ENCODE peak calls at places on chromosomes 7 and 10, in seven cellular contexts. F is brain microvascular endothelial cell; W is AG10803; R is GM13976; V is lower lobe of right lung; Z is WERI-Rb-1; U is stimulated activated CD4-positive, alpha-beta T cell treated with anti-CD3 and anti-CD28 coated beads, Interleukin-1b, Interleukin-23, amount 100 ng/mL, for 1 hour. G is an unnamed sample.

GRCh38 chr7:4227105-4228010 is 454.7 kb upstream of the FOXK1 start:
- DNase-seq in F (no peak), W (no peak), R (no peak), V (no peak), Z (peak; percentile 18), U (no peak), G (no peak)

GRCh38 chr7:150406311-150406564 is 27.1 kb downstream of the ZNF775 start:
- DNase-seq in F (no peak), W (no peak), R (no peak), V (no peak), Z (no peak), U (no peak), G (no peak)

GRCh38 chr10:126872768-126873167 is 32.5 kb upstream of the DOCK1 start:
- DNase-seq in F (peak; percentile 7), W (no peak), R (no peak), V (no peak), Z (no peak), U (no peak), G (no peak)

GRCh38 chr10:113384181-113384580 is 168.7 kb upstream of the HABP2 start:
- DNase-seq in F (no peak), W (no peak), R (no peak), V (no peak), Z (no peak), U (no peak), G (no peak)

GRCh38 chr7:151631149-151631967 is 111.7 kb upstream of the RHEB start:
- DNase-seq in F (peak; percentile 36), W (no peak), R (no peak), V (no peak), Z (peak; percentile 33), U (no peak), G (no peak)

GRCh38 chr10:35584946-35585345 is 20.2 kb upstream of the GJD4 start:
- DNase-seq in F (no peak), W (no peak), R (no peak), V (no peak), Z (no peak), U (no peak), G (no peak)

GRCh38 chr10:31146496-31147219 is 115.0 kb upstream of the ZNF438 start:
- DNase-seq in F (peak; percentile 73), W (peak; percentile 89), R (no peak), V (no peak), Z (no peak), U (no peak), G (no peak)

GRCh38 chr10:15384154-15384553 is 13.1 kb upstream of the FAM171A1 start:
- DNase-seq in F (peak; percentile 14), W (no peak), R (no peak), V (no peak), Z (no peak), U (no peak), G (no peak)

GRCh38 chr10:6699336-6699735 is 119.3 kb upstream of the PRKCQ start:
- DNase-seq in F (no peak), W (peak; percentile 47), R (no peak), V (no peak), Z (no peak), U (no peak), G (no peak)

GRCh38 chr7:24216576-24217116 is 67.3 kb upstream of the NPY start:
- DNase-seq in F (no peak), W (peak; percentile 55), R (no peak), V (no peak), Z (peak; percentile 16), U (no peak), G (no peak)

GRCh38 chr7:152913492-152913891 is 153.9 kb downstream of the ACTR3B start:
- DNase-seq in F (no peak), W (no peak), R (no peak), V (no peak), Z (no peak), U (no peak), G (no peak)

GRCh38 chr7:90833443-90833842 is 237.3 kb downstream of the CDK14 start:
- DNase-seq in F (no peak), W (no peak), R (no peak), V (no peak), Z (no peak), U (no peak), G (no peak)

GRCh38 chr10:110923856-110924493 is 4.6 kb downstream of the SHOC2 start:
- DNase-seq in F (no peak), W (no peak), R (no peak), V (no peak), Z (no peak), U (no peak), G (no peak)

GRCh38 chr7:29234438-29234837 is 39.9 kb downstream of the CHN2 start:
- DNase-seq in F (no peak), W (no peak), R (no peak), V (no peak), Z (no peak), U (no peak), G (no peak)

GRCh38 chr10:46232084-46232483 is 54.7 kb upstream of the ANTXRL start:
- DNase-seq in F (no peak), W (no peak), R (no peak), V (no peak), Z (no peak), U (no peak), G (no peak)

GRCh38 chr10:55183993-55184392 is 383.0 kb upstream of the PCDH15 start:
- DNase-seq in F (no peak), W (peak; percentile 1), R (no peak), V (no peak), Z (no peak), U (no peak), G (no peak)

G was measured in occipital lobe.